ENCODE peak calls at places on chromosomes 2 and 18, in seven cellular contexts. G is omental fat pad; I is GM12891; L is stimulated activated CD4-positive, alpha-beta T cell treated with anti-CD3 and anti-CD28 coated beads, Interleukin-1b, Interleukin-23, amount 100 ng/mL, for 4 hours; Z is globus pallidus; J is G401; M is A549. O is an unnamed sample.

GRCh38 chr18:8426401-8426800 is 182.8 kb upstream of the RAB12 start:
- DNase-seq in G (no peak), I (no peak), L (peak; percentile 3), Z (no peak), J (no peak), M (no peak), O (peak; percentile 53)

GRCh38 chr2:675982-676646 is 1.1 kb downstream of the TMEM18 start:
- DNase-seq in G (peak; percentile 36), I (no peak), L (peak; percentile 13), Z (peak; percentile 49), J (peak; percentile 71), M (peak; percentile 50), O (peak; percentile 51)

GRCh38 chr2:39516347-39517101 is 79.4 kb upstream of the MAP4K3 start:
- DNase-seq in G (no peak), I (no peak), L (no peak), Z (peak; percentile 33), J (peak; percentile 78), M (no peak), O (no peak)

GRCh38 chr2:233414777-233415570 is 60.7 kb downstream of the DGKD start:
- DNase-seq in G (no peak), I (no peak), L (no peak), Z (no peak), J (peak; percentile 34), M (no peak), O (no peak)

GRCh38 chr2:33366473-33366872 is 110.0 kb upstream of the RASGRP3 start:
- DNase-seq in G (no peak), I (no peak), L (no peak), Z (peak; percentile 77), J (no peak), M (no peak), O (no peak)

GRCh38 chr2:62407838-62408589 is 98.0 kb downstream of the TMEM17 start:
- DNase-seq in G (no peak), I (no peak), L (no peak), Z (no peak), J (no peak), M (no peak), O (no peak)

GRCh38 chr2:98445167-98445522 is 487 bp downstream of the INPP4A start:
- DNase-seq in G (no peak), I (no peak), L (peak; percentile 31), Z (no peak), J (peak; percentile 52), M (no peak), O (no peak)

GRCh38 chr2:40690036-40690435 is 238.1 kb upstream of the SLC8A1 start:
- DNase-seq in G (no peak), I (no peak), L (no peak), Z (no peak), J (no peak), M (no peak), O (no peak)

GRCh38 chr2:98801286-98801685 is 70.4 kb upstream of the MGAT4A start:
- DNase-seq in G (no peak), I (no peak), L (no peak), Z (no peak), J (no peak), M (no peak), O (no peak)

GRCh38 chr2:160920791-160921303 is 239.4 kb upstream of the TANK start:
- DNase-seq in G (no peak), I (no peak), L (no peak), Z (no peak), J (no peak), M (no peak), O (no peak)

GRCh38 chr2:68487773-68488355 is 20.5 kb downstream of the APLF start:
- DNase-seq in G (no peak), I (no peak), L (no peak), Z (no peak), J (peak; percentile 16), M (peak; percentile 21), O (no peak)

GRCh38 chr2:237392186-237392585 is 21.8 kb downstream of the COL6A3 start:
- DNase-seq in G (no peak), I (no peak), L (no peak), Z (no peak), J (no peak), M (no peak), O (no peak)

GRCh38 chr2:119254601-119255080 is 31.0 kb downstream of the STEAP3 start:
- DNase-seq in G (no peak), I (no peak), L (no peak), Z (no peak), J (no peak), M (no peak), O (no peak)

GRCh38 chr2:131966256-131966655 is 195.5 kb downstream of the ANKRD30BL start:
- DNase-seq in G (no peak), I (no peak), L (no peak), Z (no peak), J (no peak), M (no peak), O (no peak)

GRCh38 chr2:179275280-179276013 is 10.8 kb upstream of the SESTD1 start:
- DNase-seq in G (no peak), I (no peak), L (no peak), Z (no peak), J (no peak), M (no peak), O (no peak)

GRCh38 chr2:85584857-85585780 is 888 bp downstream of the VAMP5 start:
- DNase-seq in G (no peak), I (no peak), L (no peak), Z (no peak), J (no peak), M (peak; percentile 62), O (peak; percentile 90)

GRCh38 chr2:62227386-62228075 is 31.6 kb downstream of the B3GNT2 start:
- DNase-seq in G (no peak), I (no peak), L (no peak), Z (no peak), J (no peak), M (no peak), O (no peak)

GRCh38 chr2:157838442-157839161 is 37.5 kb downstream of the ACVR1 start:
- DNase-seq in G (no peak), I (no peak), L (no peak), Z (no peak), J (no peak), M (peak; percentile 37), O (no peak)

GRCh38 chr2:121151311-121152109 is 133.5 kb downstream of the TFCP2L1 start:
- DNase-seq in G (no peak), I (no peak), L (no peak), Z (no peak), J (no peak), M (no peak), O (peak; percentile 60)

GRCh38 chr2:174492963-174493431 is 6.2 kb upstream of the GPR155 start:
- DNase-seq in G (no peak), I (peak; percentile 14), L (peak; percentile 25), Z (peak; percentile 30), J (no peak), M (no peak), O (no peak)

GRCh38 chr2:240319855-240320560 is 115.5 kb upstream of the GPC1 start:
- DNase-seq in G (no peak), I (no peak), L (no peak), Z (no peak), J (peak; percentile 81), M (no peak), O (no peak)

GRCh38 chr18:51811883-51812282 is 528.1 kb upstream of the DCC start:
- DNase-seq in G (no peak), I (no peak), L (no peak), Z (no peak), J (no peak), M (no peak), O (no peak)

GRCh38 chr18:22424564-22424963 is 6.8 kb upstream of the CTAGE1 start:
- DNase-seq in G (no peak), I (no peak), L (no peak), Z (no peak), J (no peak), M (no peak), O (no peak)

GRCh38 chr2:215839816-215840215 is 173.5 kb downstream of the MREG start:
- DNase-seq in G (no peak), I (no peak), L (no peak), Z (no peak), J (no peak), M (no peak), O (no peak)

GRCh38 chr2:191968151-191968550 is 121.3 kb upstream of the CAVIN2 start:
- DNase-seq in G (no peak), I (no peak), L (no peak), Z (no peak), J (no peak), M (no peak), O (no peak)

GRCh38 chr2:158504088-158504487 is 47.3 kb downstream of the PKP4 start:
- DNase-seq in G (no peak), I (no peak), L (no peak), Z (no peak), J (no peak), M (no peak), O (no peak)

GRCh38 chr2:146734042-146734715 is 1110.7 kb upstream of the ACVR2A start:
- DNase-seq in G (no peak), I (no peak), L (no peak), Z (peak; percentile 29), J (peak; percentile 32), M (peak; percentile 12), O (no peak)

GRCh38 chr2:200298816-200299215 is 7.7 kb upstream of the SPATS2L start:
- DNase-seq in G (no peak), I (no peak), L (no peak), Z (no peak), J (peak; percentile 68), M (no peak), O (no peak)

GRCh38 chr2:190759749-190760213 is 110.9 kb downstream of the NAB1 start:
- DNase-seq in G (no peak), I (no peak), L (no peak), Z (no peak), J (no peak), M (peak; percentile 59), O (no peak)

GRCh38 chr18:51082571-51083264 is 52.7 kb downstream of the SMAD4 start:
- DNase-seq in G (no peak), I (no peak), L (no peak), Z (no peak), J (no peak), M (no peak), O (no peak)

GRCh38 chr2:154402138-154402714 is 296.3 kb upstream of the KCNJ3 start:
- DNase-seq in G (no peak), I (no peak), L (no peak), Z (peak; percentile 10), J (peak; percentile 28), M (peak; percentile 8), O (peak; percentile 3)

GRCh38 chr2:136582631-136583205 is 182.6 kb upstream of the THSD7B start:
- DNase-seq in G (no peak), I (no peak), L (no peak), Z (peak; percentile 4), J (no peak), M (no peak), O (peak; percentile 66)

GRCh38 chr2:105393373-105394055 is 5.3 kb downstream of the FHL2 start:
- DNase-seq in G (no peak), I (no peak), L (no peak), Z (no peak), J (no peak), M (no peak), O (no peak)

GRCh38 chr2:209974566-209974965 is 27.9 kb upstream of the RPE start:
- DNase-seq in G (no peak), I (no peak), L (no peak), Z (no peak), J (no peak), M (no peak), O (no peak)

O was measured in Caco-2.